ENCODE peak calls at places on chromosomes 13 and 19, in nine cellular contexts. Y is H9, H is fibroblast of lung, P is GM23248, V is PC-9, F is OCI-LY7, U is H1, O is astrocyte, R is neural progenitor cell. E is an unnamed sample.

GRCh38 chr19:49896863-49897621 is at the start of gene IL4I1:
- DNase-seq in Y (no peak), H (peak; percentile 20), P (peak; percentile 28), V (no peak), F (peak; percentile 77), U (no peak), O (peak; percentile 16), R (no peak), E (no peak)

GRCh38 chr13:30043631-30043925 is 193.2 kb upstream of the UBL3 start:
- DNase-seq in Y (no peak), H (no peak), P (no peak), V (no peak), F (no peak), U (no peak), O (no peak), R (no peak), E (peak; percentile 69)

GRCh38 chr13:113357529-113357928 is 6.4 kb downstream of the GRTP1 start:
- DNase-seq in Y (no peak), H (peak; percentile 81), P (peak; percentile 88), V (no peak), F (no peak), U (no peak), O (peak; percentile 72), R (no peak), E (peak; percentile 40)

GRCh38 chr19:7504684-7505083 is 11.2 kb upstream of the ZNF358 start:
- DNase-seq in Y (no peak), H (no peak), P (no peak), V (no peak), F (no peak), U (no peak), O (no peak), R (no peak), E (no peak)

GRCh38 chr13:111275995-111276618 is 44.3 kb upstream of the TEX29 start:
- DNase-seq in Y (no peak), H (no peak), P (no peak), V (no peak), F (no peak), U (no peak), O (no peak), R (no peak), E (no peak)

GRCh38 chr19:18832331-18833140 is 777 bp downstream of the UPF1 start:
- DNase-seq in Y (peak; percentile 57), H (no peak), P (peak; percentile 65), V (peak; percentile 29), F (peak; percentile 60), U (no peak), O (no peak), R (peak; percentile 65), E (peak; percentile 23)

GRCh38 chr19:23799321-23799720 is 40.6 kb upstream of the ZNF681 start:
- DNase-seq in Y (no peak), H (no peak), P (no peak), V (no peak), F (peak; percentile 80), U (no peak), O (no peak), R (no peak), E (no peak)

GRCh38 chr19:12946092-12946845 is 607 bp downstream of the RAD23A start:
- DNase-seq in Y (peak; percentile 87), H (peak; percentile 84), P (peak; percentile 96), V (peak; percentile 73), F (peak; percentile 67), U (peak; percentile 68), O (peak; percentile 67), R (peak; percentile 94), E (peak; percentile 79)

GRCh38 chr19:39140594-39140993 is 15.0 kb downstream of the PAK4 start:
- DNase-seq in Y (no peak), H (no peak), P (no peak), V (no peak), F (no peak), U (no peak), O (no peak), R (no peak), E (no peak)

GRCh38 chr19:53892981-53893325 is 11.0 kb downstream of the PRKCG start:
- DNase-seq in Y (peak; percentile 69), H (no peak), P (no peak), V (no peak), F (peak; percentile 24), U (no peak), O (no peak), R (peak; percentile 84), E (no peak)

GRCh38 chr19:39409886-39410619 is 2.4 kb upstream of the PLEKHG2 start:
- DNase-seq in Y (no peak), H (peak; percentile 73), P (peak; percentile 81), V (peak; percentile 46), F (peak; percentile 78), U (no peak), O (no peak), R (peak; percentile 68), E (no peak)

GRCh38 chr19:4473708-4474503 is 1.8 kb downstream of the HDGFL2 start:
- DNase-seq in Y (no peak), H (peak; percentile 10), P (peak; percentile 59), V (no peak), F (no peak), U (no peak), O (no peak), R (peak; percentile 65), E (no peak)

GRCh38 chr19:1852729-1853128 is 4.4 kb upstream of the REXO1 start:
- DNase-seq in Y (no peak), H (no peak), P (no peak), V (no peak), F (no peak), U (no peak), O (no peak), R (no peak), E (no peak)
- H4K20me1 ChIP-seq in Y (peaks cover under 1% of the 10 kb centered on the region), H (no peaks in the 10 kb centered on the region), P (no peaks in the 10 kb centered on the region), V (peaks cover 18% of the 10 kb centered on the region), F (peaks cover 8% of the 10 kb centered on the region), U (peaks cover 14% of the 10 kb centered on the region), O (peaks cover 71% of the 10 kb centered on the region), R (peaks cover 60% of the 10 kb centered on the region), E (peaks cover 7% of the 10 kb centered on the region)

DNA sequence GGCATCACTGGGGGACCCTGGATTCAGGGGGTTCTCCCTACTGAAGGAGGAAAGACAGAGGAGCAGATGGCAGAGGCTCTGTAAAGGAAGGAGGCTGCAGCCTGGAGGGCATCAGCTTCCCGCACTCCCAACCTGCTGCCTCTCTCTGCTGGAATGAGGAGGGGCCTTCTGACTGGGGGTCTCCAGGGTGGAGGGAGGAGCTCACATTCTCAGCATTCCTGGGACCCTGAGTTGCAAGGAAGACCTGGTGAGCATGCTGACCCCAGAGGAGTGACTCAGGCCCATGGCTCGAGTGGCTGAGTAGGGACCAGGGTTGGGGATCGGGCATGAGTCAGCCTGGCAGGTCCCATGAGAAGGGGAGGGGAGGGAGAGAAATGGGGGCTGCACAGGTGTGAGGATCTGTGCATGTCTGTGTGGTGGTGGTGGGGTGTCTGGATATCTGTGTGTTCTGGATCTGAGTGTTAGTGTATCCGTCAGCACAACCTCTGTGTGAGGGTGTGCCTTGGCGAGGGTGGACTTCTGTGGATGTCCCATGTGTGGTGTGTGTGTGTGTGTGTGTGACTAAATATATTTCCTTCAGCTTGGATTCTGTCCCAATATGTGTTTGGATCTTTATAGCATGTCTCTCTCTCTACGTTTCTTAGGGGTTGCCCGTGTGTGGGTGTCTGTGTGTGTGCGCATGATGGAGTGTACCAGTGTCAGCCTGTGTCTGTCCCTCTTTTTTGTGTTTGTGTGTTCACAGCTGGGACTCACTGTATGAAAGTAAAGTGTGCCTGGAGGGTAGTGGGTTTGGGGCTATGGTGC is 4.6 kb downstream of the AXL start:
- DNase-seq in Y (peak; percentile 85), H (peak; percentile 96), P (peak; percentile 91), V (peak; percentile 91), F (no peak), U (peak; percentile 84), O (peak; percentile 93), R (peak; percentile 81), E (peak; percentile 65)
- H3K4me1 ChIP-seq in Y (peaks cover 5% of the 10 kb centered on the region), H (peaks cover 50% of the 10 kb centered on the region), P (peaks cover 55% of the 10 kb centered on the region), V (peaks cover 56% of the 10 kb centered on the region), F (no peaks in the 10 kb centered on the region), U (peaks cover 31% of the 10 kb centered on the region), O (peaks cover 64% of the 10 kb centered on the region), R (peaks cover 20% of the 10 kb centered on the region), E (peaks cover 62% of the 10 kb centered on the region)

DNA sequence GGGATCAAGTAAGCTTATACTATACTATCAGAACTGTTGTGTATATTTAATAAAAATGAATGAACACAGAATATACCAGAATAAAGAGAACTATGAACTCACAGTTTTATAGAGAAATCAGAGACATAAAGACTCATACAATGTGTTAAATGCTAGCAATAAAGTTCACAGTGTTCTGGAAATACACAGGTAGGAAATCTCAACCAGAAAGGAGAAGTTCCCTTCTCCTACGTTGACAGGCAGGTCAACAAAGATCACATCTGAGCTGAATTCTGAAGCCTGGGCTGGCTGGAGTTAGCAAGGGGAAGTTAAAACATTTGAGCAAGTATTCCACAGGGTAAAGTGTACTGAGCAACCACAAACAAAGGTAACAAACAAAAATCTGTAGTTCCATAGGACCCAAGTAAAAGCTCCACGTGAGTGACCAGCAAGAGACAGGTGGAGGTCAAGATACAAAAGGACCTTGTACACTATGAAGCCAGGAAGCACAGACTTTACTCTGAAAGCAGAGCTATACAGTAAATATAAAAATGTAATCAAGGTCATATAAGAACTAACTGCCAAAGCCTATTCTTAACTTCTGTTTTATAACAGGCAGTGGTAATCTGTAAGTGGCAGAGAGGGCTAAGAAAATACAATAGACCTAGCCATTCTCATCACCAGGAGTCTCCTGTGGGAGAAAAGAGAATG is 13.0 kb downstream of the FBXL3 start:
- DNase-seq in Y (no peak), H (no peak), P (no peak), V (no peak), F (no peak), U (no peak), O (no peak), R (no peak), E (no peak)
- H4K20me1 ChIP-seq in Y (no peaks in the 10 kb centered on the region), H (no peaks in the 10 kb centered on the region), P (peaks cover 14% of the 10 kb centered on the region), V (peaks cover 25% of the 10 kb centered on the region), F (peaks cover 2% of the 10 kb centered on the region), U (no peaks in the 10 kb centered on the region), O (peaks cover 49% of the 10 kb centered on the region), R (peaks cover 15% of the 10 kb centered on the region), E (no peaks in the 10 kb centered on the region)

GRCh38 chr13:109769921-109770320 is 16.5 kb downstream of the IRS2 start:
- DNase-seq in Y (no peak), H (no peak), P (no peak), V (no peak), F (no peak), U (no peak), O (no peak), R (no peak), E (no peak)

GRCh38 chr13:109770436-109770835 is 15.9 kb downstream of the IRS2 start:
- DNase-seq in Y (no peak), H (no peak), P (no peak), V (no peak), F (no peak), U (no peak), O (no peak), R (no peak), E (no peak)

GRCh38 chr13:109768176-109768575 is 18.2 kb downstream of the IRS2 start:
- DNase-seq in Y (no peak), H (no peak), P (no peak), V (no peak), F (no peak), U (no peak), O (no peak), R (no peak), E (no peak)

GRCh38 chr13:109768616-109769015 is 17.8 kb downstream of the IRS2 start:
- DNase-seq in Y (no peak), H (no peak), P (no peak), V (no peak), F (no peak), U (no peak), O (no peak), R (no peak), E (no peak)

DNA sequence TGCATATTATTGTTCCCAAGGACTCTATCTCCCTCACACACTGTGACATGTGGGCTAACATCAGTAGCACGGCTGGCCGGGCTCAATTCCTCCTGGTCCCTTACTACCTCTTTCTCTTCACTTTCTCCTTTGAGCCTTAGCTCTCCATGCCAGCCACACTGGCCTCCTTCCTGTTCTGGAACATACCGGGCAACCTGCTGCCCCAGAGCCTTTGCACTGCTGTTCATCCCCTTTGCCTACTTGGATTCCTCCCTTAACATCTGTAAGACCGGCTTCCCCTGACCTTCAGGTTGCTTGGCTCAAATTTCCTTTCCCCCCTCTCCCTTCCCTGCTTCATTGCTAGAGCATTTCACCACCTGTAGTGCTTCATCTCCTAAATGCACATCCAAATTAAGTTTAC is 17.1 kb downstream of the IRS2 start:
- DNase-seq in Y (no peak), H (no peak), P (no peak), V (no peak), F (no peak), U (no peak), O (no peak), R (no peak), E (no peak)
- H3K4me1 ChIP-seq in Y (no peaks in the 10 kb centered on the region), H (no peaks in the 10 kb centered on the region), P (no peaks in the 10 kb centered on the region), V (peaks cover 42% of the 10 kb centered on the region), F (no peaks in the 10 kb centered on the region), U (peaks cover 5% of the 10 kb centered on the region), O (peaks cover 4% of the 10 kb centered on the region), R (peaks cover 8% of the 10 kb centered on the region), E (peaks cover 18% of the 10 kb centered on the region)